ENCODE peak calls at places on chromosomes 3 and 15, in four cellular contexts. C, I, L and N are unnamed samples.

GRCh38 chr15:98937413-98938104 is 70.0 kb downstream of the PGPEP1L start:
- DNase-seq in L (no peak), C (no peak), I (no peak), N (no peak)

GRCh38 chr3:37032961-37033360 is 39.6 kb downstream of the MLH1 start:
- DNase-seq in C (no peak), L (no peak), I (no peak), N (no peak)

GRCh38 chr3:125140817-125141595 is 71.5 kb downstream of the SLC12A8 start:
- DNase-seq in I (no peak), L (no peak), C (no peak), N (no peak)

GRCh38 chr3:182605882-182606611 is 187.3 kb upstream of the ATP11B start:
- DNase-seq in L (no peak), C (no peak), I (no peak), N (no peak)

GRCh38 chr15:61081028-61081322 is 148.1 kb downstream of the RORA start:
- DNase-seq in I (no peak), C (no peak), L (no peak), N (no peak)

GRCh38 chr15:85865070-85865684 is 70.5 kb upstream of the KLHL25 start:
- DNase-seq in C (peak; percentile 39), I (peak; percentile 56), L (no peak), N (no peak)

GRCh38 chr15:101123222-101123910 is 128.5 kb downstream of the CHSY1 start:
- DNase-seq in I (peak; percentile 74), C (no peak), L (no peak), N (no peak)

GRCh38 chr15:89781891-89782618 is 5.9 kb downstream of the MESP2 start:
- DNase-seq in I (peak; percentile 92), L (no peak), C (no peak), N (no peak)

GRCh38 chr15:61047783-61048182 is 181.3 kb downstream of the RORA start:
- DNase-seq in I (peak; percentile 39), C (no peak), L (no peak), N (no peak)

GRCh38 chr3:196947136-196947859 is 5.0 kb upstream of the NCBP2 start:
- DNase-seq in C (no peak), L (no peak), I (peak; percentile 39), N (no peak)

GRCh38 chr3:10192953-10193691 is 28.4 kb downstream of the IRAK2 start:
- DNase-seq in C (peak; percentile 89), L (no peak), I (peak; percentile 98), N (peak; percentile 37)

GRCh38 chr3:77071806-77072205 is 31.9 kb downstream of the ROBO2 start:
- DNase-seq in C (no peak), L (no peak), I (no peak), N (no peak)

GRCh38 chr3:32856355-32856889 is 38.6 kb downstream of the TRIM71 start:
- DNase-seq in C (no peak), I (no peak), L (no peak), N (no peak)

GRCh38 chr3:188169826-188170455 is 16.0 kb downstream of the LPP start:
- DNase-seq in I (no peak), L (no peak), C (no peak), N (no peak)

GRCh38 chr3:188160751-188161150 is 6.8 kb downstream of the LPP start:
- DNase-seq in L (no peak), C (no peak), I (no peak), N (no peak)

GRCh38 chr3:188164248-188164687 is 10.3 kb downstream of the LPP start:
- DNase-seq in L (no peak), I (no peak), C (no peak), N (no peak)

GRCh38 chr3:188166471-188166870 is 12.5 kb downstream of the LPP start:
- DNase-seq in C (no peak), L (no peak), I (no peak), N (no peak)

DNA sequence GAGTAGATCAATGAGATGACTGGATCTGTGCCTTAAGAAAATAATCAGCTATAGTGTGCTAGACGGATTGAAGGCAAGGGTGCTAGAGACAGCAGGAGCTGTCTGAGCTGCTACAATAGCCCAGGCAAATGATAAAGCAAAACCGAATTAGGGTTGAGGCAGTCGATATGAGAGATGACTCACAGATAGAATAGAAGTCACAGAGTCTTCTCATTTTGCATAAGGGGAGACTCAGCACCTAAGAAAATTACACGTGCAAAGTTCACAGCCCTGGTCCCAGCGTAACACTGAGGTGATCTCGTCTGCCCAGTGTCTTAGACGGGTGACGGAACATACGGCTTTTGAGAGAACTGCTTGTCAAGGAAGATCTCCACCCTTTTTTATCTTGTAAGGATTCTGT is 11.6 kb downstream of the LPP start:
- DNase-seq in C (no peak), L (no peak), I (no peak), N (no peak)
- H3K27ac ChIP-seq in C (no peak overlapping the region), L (no peak overlapping the region), I (no peak overlapping the region), N (no peak overlapping the region)

DNA sequence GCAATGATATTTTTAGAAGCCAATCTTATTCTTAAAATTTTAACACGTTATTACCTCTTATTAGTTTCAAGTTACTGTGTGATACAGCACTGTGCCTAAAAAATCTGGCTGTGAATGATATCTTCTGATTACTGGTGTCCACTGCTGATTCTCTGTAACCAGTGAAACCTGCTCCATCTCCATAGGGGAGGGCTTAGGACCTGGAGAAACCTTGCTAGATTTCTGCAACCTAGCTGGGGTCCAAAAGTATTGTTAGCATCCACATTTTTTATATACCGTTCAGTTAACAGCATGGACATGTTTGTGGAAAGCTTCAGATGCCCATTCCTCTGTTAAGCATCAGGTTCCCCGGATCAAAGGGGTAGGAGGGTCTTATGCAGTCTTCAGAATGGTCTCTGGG is 193.9 kb upstream of the TOPAZ1 start:
- DNase-seq in C (no peak), I (no peak), L (no peak), N (no peak)
- H3K27ac ChIP-seq in C (no peak overlapping the region), I (no peak overlapping the region), L (peak overlapping the region; percentile 14), N (no peak overlapping the region)

GRCh38 chr3:58111513-58112184 is 99.1 kb downstream of the DNASE1L3 start:
- DNase-seq in L (no peak), C (no peak), I (no peak), N (peak; percentile 12)
- H3K27ac ChIP-seq in L (no peak overlapping the region), C (no peak overlapping the region), I (no peak overlapping the region), N (no peak overlapping the region)

DNA sequence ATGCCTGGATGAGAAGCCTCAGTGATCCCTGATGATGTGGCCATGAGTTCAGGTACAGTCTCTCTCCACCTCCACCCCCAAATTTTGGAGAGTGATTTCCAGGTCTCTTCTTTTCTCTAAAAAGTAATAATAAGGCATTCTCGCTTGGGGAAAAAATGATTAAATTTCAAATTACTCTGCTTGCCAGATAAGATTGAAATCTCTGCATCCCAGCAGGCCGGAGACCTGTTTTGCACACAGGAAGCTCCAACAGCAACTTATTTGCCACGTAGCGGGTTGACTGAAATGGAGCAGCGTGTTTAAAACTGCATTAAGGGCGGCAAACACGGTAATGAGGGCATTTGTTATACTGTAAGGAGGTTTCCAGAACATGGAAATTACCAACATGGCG is 242.6 kb downstream of the TLE3 start:
- DNase-seq in C (no peak), I (no peak), L (no peak), N (no peak)
- H3K27ac ChIP-seq in C (no peak overlapping the region), I (peak overlapping the region; percentile 95), L (no peak overlapping the region), N (no peak overlapping the region)

GRCh38 chr3:138336454-138336853 is 6.8 kb upstream of the NME9 start:
- DNase-seq in I (no peak), L (no peak), C (no peak), N (no peak)
- H3K27ac ChIP-seq in I (no peak overlapping the region), L (no peak overlapping the region), C (no peak overlapping the region), N (no peak overlapping the region)

GRCh38 chr3:63961891-63962290 is 49.7 kb upstream of the SCAANT1 start:
- DNase-seq in C (peak; percentile 62), I (peak; percentile 53), L (no peak), N (no peak)

GRCh38 chr3:63966871-63967270 is 54.7 kb upstream of the SCAANT1 start:
- DNase-seq in C (no peak), L (no peak), I (no peak), N (no peak)

GRCh38 chr3:63966007-63966406 is 53.8 kb upstream of the SCAANT1 start:
- DNase-seq in L (no peak), C (no peak), I (no peak), N (no peak)

GRCh38 chr3:63967675-63968611 is 55.4 kb downstream of the PSMD6 start:
- DNase-seq in I (peak; percentile 48), C (no peak), L (no peak), N (peak; percentile 89)

DNA sequence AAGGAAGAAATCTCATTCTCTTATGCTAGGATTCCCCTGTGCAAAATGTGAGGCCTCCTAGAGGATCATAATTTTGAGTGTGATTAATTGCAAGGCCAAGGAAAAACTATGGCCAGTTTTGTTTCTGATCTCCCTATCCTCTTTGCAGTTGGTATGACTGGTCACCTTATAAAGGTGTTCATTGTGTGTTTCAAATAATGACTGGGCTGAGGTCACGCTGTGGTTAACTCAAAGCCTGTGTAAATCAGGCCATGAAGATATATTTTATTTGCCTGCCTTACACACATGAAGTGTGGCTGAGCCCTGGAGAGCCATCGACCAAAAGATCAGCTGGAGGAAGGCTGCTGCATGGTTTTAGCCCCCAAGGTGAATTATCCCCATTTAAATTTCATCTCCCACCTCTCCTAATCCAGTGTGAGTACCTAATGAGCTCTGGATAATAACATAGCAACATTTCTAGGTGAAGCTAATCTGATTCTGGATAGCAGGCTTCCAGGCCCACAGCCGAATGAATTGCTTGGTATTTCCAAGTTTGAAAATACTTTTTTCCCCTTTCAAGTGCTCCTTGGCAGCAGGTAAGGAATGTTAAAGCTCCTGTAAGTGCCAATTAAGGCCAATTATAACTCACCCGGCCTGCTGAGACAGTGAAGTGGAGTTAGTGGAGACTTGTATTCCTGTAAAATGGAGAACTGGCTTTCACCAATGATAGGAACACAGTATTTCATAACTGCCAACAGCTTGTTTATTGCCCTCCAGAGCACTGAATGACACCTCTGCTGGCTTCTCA is 52.3 kb upstream of the SCAANT1 start:
- DNase-seq in I (no peak), L (no peak), C (no peak), N (no peak)
- H3K27ac ChIP-seq in I (no peak overlapping the region), L (no peak overlapping the region), C (no peak overlapping the region), N (no peak overlapping the region)

GRCh38 chr3:139074565-139075115 is 29.9 kb upstream of the PRR23C start:
- DNase-seq in L (no peak), C (no peak), I (no peak), N (no peak)
- H3K27ac ChIP-seq in L (no peak overlapping the region), C (no peak overlapping the region), I (no peak overlapping the region), N (no peak overlapping the region)